ENCODE peak calls at places on chromosomes 4 and X, in nine cellular contexts. F, C, T, B, J, V, S, Q and I are unnamed samples.

GRCh38 chr4:128601992-128602695 is 207.4 kb upstream of the JADE1 start:
- DNase-seq in F (no peak), C (no peak), T (no peak), B (peak), J (no peak), V (no peak), S (peak), Q (no peak), I (no peak)

GRCh38 chr4:4456351-4456750 is 69.4 kb downstream of the NSG1 start:
- DNase-seq in F (no peak), C (no peak), T (no peak), B (no peak), J (no peak), V (no peak), S (no peak), Q (no peak), I (peak)

GRCh38 chr4:82421796-82422560 is 8.3 kb downstream of the HNRNPDL start:
- DNase-seq in F (no peak), C (no peak), T (no peak), B (no peak), J (no peak), V (no peak), S (no peak), Q (no peak), I (peak)

GRCh38 chr4:156946508-156947197 is 24.9 kb downstream of the PDGFC start:
- DNase-seq in F (no peak), C (no peak), T (no peak), B (peak), J (no peak), V (peak), S (no peak), Q (no peak), I (peak)

GRCh38 chrX:152873361-152873760 is 24.5 kb upstream of the ZNF185 start:
- DNase-seq in F (no peak), C (no peak), T (no peak), B (no peak), J (no peak), V (no peak), S (no peak), Q (no peak), I (no peak)

GRCh38 chrX:136336623-136337022 is 35.9 kb downstream of the ADGRG4 start:
- DNase-seq in F (no peak), C (no peak), T (no peak), B (no peak), J (no peak), V (no peak), S (no peak), Q (no peak), I (peak)

GRCh38 chr4:37706032-37706431 is 19.9 kb upstream of the RELL1 start:
- DNase-seq in F (no peak), C (no peak), T (no peak), B (no peak), J (no peak), V (no peak), S (no peak), Q (no peak), I (no peak)

GRCh38 chr4:83438719-83439118 is 16.9 kb downstream of the HELQ start:
- DNase-seq in F (no peak), C (no peak), T (no peak), B (no peak), J (no peak), V (no peak), S (no peak), Q (no peak), I (no peak)

GRCh38 chr4:8838911-8839431 is 32.7 kb downstream of the HMX1 start:
- DNase-seq in F (no peak), C (no peak), T (no peak), B (no peak), J (no peak), V (no peak), S (no peak), Q (no peak), I (no peak)

GRCh38 chr4:17385403-17385802 is 126.5 kb downstream of the QDPR start:
- DNase-seq in F (peak), C (peak), T (peak), B (no peak), J (no peak), V (no peak), S (no peak), Q (peak), I (no peak)

GRCh38 chrX:36978886-36979285 is 29.3 kb upstream of the FAM47C start:
- DNase-seq in F (no peak), C (no peak), T (no peak), B (no peak), J (no peak), V (peak), S (no peak), Q (no peak), I (no peak)

GRCh38 chr4:63717384-63717783 is 691.9 kb downstream of the TECRL start:
- DNase-seq in F (no peak), C (peak), T (peak), B (no peak), J (no peak), V (no peak), S (no peak), Q (peak), I (no peak)

GRCh38 chrX:150049647-150050046 is 111.4 kb upstream of the EOLA2 start:
- DNase-seq in F (no peak), C (no peak), T (peak), B (no peak), J (no peak), V (peak), S (no peak), Q (no peak), I (no peak)

GRCh38 chrX:95703696-95704095 is 980.9 kb upstream of the DIAPH2 start:
- DNase-seq in F (no peak), C (no peak), T (no peak), B (no peak), J (no peak), V (no peak), S (no peak), Q (no peak), I (no peak)

GRCh38 chr4:176789955-176790354 is 2.8 kb downstream of the VEGFC start:
- DNase-seq in F (no peak), C (peak), T (peak), B (no peak), J (no peak), V (no peak), S (no peak), Q (peak), I (no peak)

GRCh38 chr4:74364649-74365491 is at the start of gene EREG:
- DNase-seq in F (no peak), C (peak), T (peak), B (peak), J (peak), V (no peak), S (no peak), Q (no peak), I (peak)

GRCh38 chr4:130675262-130675661 is 1579.3 kb downstream of the C4orf33 start:
- DNase-seq in F (no peak), C (no peak), T (no peak), B (no peak), J (no peak), V (no peak), S (no peak), Q (no peak), I (no peak)

GRCh38 chr4:38491854-38492478 is 172.0 kb upstream of the KLF3 start:
- DNase-seq in F (no peak), C (no peak), T (no peak), B (no peak), J (no peak), V (no peak), S (no peak), Q (no peak), I (no peak)

GRCh38 chrX:119638725-119639471 is 32.7 kb upstream of the NKRF start:
- DNase-seq in F (no peak), C (no peak), T (no peak), B (no peak), J (no peak), V (peak), S (no peak), Q (no peak), I (no peak)

GRCh38 chrX:17802756-17803155 is 58.3 kb downstream of the RAI2 start:
- DNase-seq in F (no peak), C (no peak), T (peak), B (no peak), J (no peak), V (no peak), S (no peak), Q (no peak), I (no peak)

GRCh38 chr4:13940921-13941320 is 313.4 kb upstream of the BOD1L1 start:
- DNase-seq in F (no peak), C (no peak), T (no peak), B (no peak), J (no peak), V (no peak), S (no peak), Q (no peak), I (no peak)

GRCh38 chr4:68535976-68536375 is 40.1 kb downstream of the UGT2B17 start:
- DNase-seq in F (no peak), C (no peak), T (no peak), B (no peak), J (no peak), V (no peak), S (no peak), Q (no peak), I (no peak)

GRCh38 chr4:153488719-153489384 is 22.7 kb downstream of the TMEM131L start:
- DNase-seq in F (no peak), C (no peak), T (peak), B (peak), J (no peak), V (no peak), S (peak), Q (peak), I (no peak)

GRCh38 chr4:20760053-20760452 is 59.8 kb downstream of the PACRGL start:
- DNase-seq in F (no peak), C (peak), T (peak), B (no peak), J (no peak), V (no peak), S (no peak), Q (no peak), I (no peak)

GRCh38 chr4:138828926-138829325 is 186.7 kb upstream of the NOCT start:
- DNase-seq in F (no peak), C (no peak), T (no peak), B (no peak), J (no peak), V (no peak), S (no peak), Q (no peak), I (no peak)

GRCh38 chr4:185933078-185933581 is 121.1 kb upstream of the SORBS2 start:
- DNase-seq in F (no peak), C (no peak), T (no peak), B (peak), J (no peak), V (peak), S (no peak), Q (no peak), I (no peak)

GRCh38 chr4:185210102-185210981 is 944 bp downstream of the SNX25 start:
- DNase-seq in F (peak), C (peak), T (peak), B (peak), J (peak), V (no peak), S (peak), Q (peak), I (peak)

GRCh38 chr4:176236909-176237308 is 32.1 kb downstream of the ASB5 start:
- DNase-seq in F (no peak), C (no peak), T (no peak), B (no peak), J (no peak), V (no peak), S (no peak), Q (no peak), I (no peak)

GRCh38 chr4:93183589-93183988 is 645.0 kb upstream of the ATOH1 start:
- DNase-seq in F (no peak), C (peak), T (no peak), B (no peak), J (no peak), V (no peak), S (no peak), Q (no peak), I (no peak)

GRCh38 chr4:111883557-111883999 is 261.7 kb upstream of the FAM241A start:
- DNase-seq in F (no peak), C (no peak), T (peak), B (no peak), J (no peak), V (no peak), S (no peak), Q (no peak), I (no peak)

GRCh38 chr4:119237201-119237600 is 24.7 kb downstream of the USP53 start:
- DNase-seq in F (no peak), C (no peak), T (no peak), B (no peak), J (no peak), V (no peak), S (no peak), Q (no peak), I (no peak)

GRCh38 chr4:98113005-98113404 is 30.3 kb downstream of the STPG2 start:
- DNase-seq in F (no peak), C (peak), T (peak), B (no peak), J (no peak), V (no peak), S (no peak), Q (peak), I (peak)

GRCh38 chrX:81021478-81021877 is 180.2 kb downstream of the HMGN5 start:
- DNase-seq in F (no peak), C (no peak), T (no peak), B (no peak), J (no peak), V (no peak), S (no peak), Q (no peak), I (no peak)

GRCh38 chrX:103376979-103377324 is 614 bp downstream of the BEX3 start:
- DNase-seq in F (no peak), C (peak), T (peak), B (no peak), J (no peak), V (no peak), S (no peak), Q (no peak), I (no peak)

GRCh38 chrX:10726647-10727046 is 106.3 kb upstream of the MID1 start:
- DNase-seq in F (no peak), C (no peak), T (no peak), B (no peak), J (no peak), V (peak), S (no peak), Q (no peak), I (peak)

GRCh38 chrX:154727418-154728323 is 23.2 kb downstream of the GAB3 start:
- DNase-seq in F (no peak), C (no peak), T (peak), B (peak), J (no peak), V (no peak), S (no peak), Q (no peak), I (no peak)

GRCh38 chr4:8608714-8609391 is 16.3 kb downstream of the CPZ start:
- DNase-seq in F (no peak), C (no peak), T (no peak), B (no peak), J (no peak), V (no peak), S (no peak), Q (no peak), I (no peak)

GRCh38 chr4:109801895-109802319 is at the start of gene CFI:
- DNase-seq in F (no peak), C (no peak), T (peak), B (no peak), J (no peak), V (no peak), S (no peak), Q (no peak), I (no peak)

GRCh38 chr4:31580843-31581242 is 860.7 kb downstream of the PCDH7 start:
- DNase-seq in F (no peak), C (no peak), T (no peak), B (no peak), J (no peak), V (no peak), S (no peak), Q (no peak), I (no peak)